ENCODE peak calls at places on chromosomes 7 and 10, in eight cellular contexts. C is activated CD8-positive, alpha-beta T cell treated with anti-CD3 and anti-CD28 coated beads, Interleukin-2, amount 10 ng/mL, durations not matched to agents 7 days and 5 days; U is foreskin keratinocyte; B is Right ventricle myocardium superior; S is activated CD8-positive, alpha-beta memory T cell treated with anti-CD3 and anti-CD28 coated beads, Interleukin-2, amount 10 ng/mL, durations not matched to agents 7 days and 5 days; T is omental fat pad; H is upper lobe of right lung; N is left lung. O is an unnamed sample.

GRCh38 chr10:37436361-37436760 is 311.0 kb downstream of the ANKRD30A start:
- ATAC-seq in N (no peak), B (no peak), U (no peak), S (no peak), T (no peak), C (no peak), H (no peak), O (peak; percentile 48)

GRCh38 chr10:31875608-31876007 is 53.0 kb downstream of the ARHGAP12 start:
- ATAC-seq in N (no peak), C (no peak), B (no peak), H (no peak), S (no peak), U (no peak), T (no peak), O (no peak)

GRCh38 chr10:620417-620816 is 69.1 kb downstream of the DIP2C start:
- ATAC-seq in T (no peak), N (no peak), C (no peak), H (no peak), B (no peak), U (no peak), S (no peak), O (no peak)

GRCh38 chr7:77403957-77404356 is 12.2 kb downstream of the GSAP start:
- ATAC-seq in N (peak; percentile 82), S (no peak), U (no peak), B (no peak), H (peak; percentile 85), C (no peak), T (no peak), O (peak; percentile 43)

GRCh38 chr7:75920431-75921161 is 5.6 kb downstream of the POR start:
- ATAC-seq in N (no peak), B (peak; percentile 52), S (no peak), U (peak; percentile 52), T (peak; percentile 73), C (no peak), H (no peak), O (peak; percentile 76)

GRCh38 chr10:85266808-85267207 is 938.4 kb downstream of the CCSER2 start:
- ATAC-seq in U (no peak), C (no peak), S (no peak), H (no peak), N (no peak), T (no peak), B (no peak), O (no peak)

GRCh38 chr7:141664450-141664849 is 37.5 kb downstream of the DENND11 start:
- ATAC-seq in H (no peak), T (no peak), S (no peak), C (no peak), U (no peak), B (no peak), N (no peak), O (no peak)

GRCh38 chr10:50527438-50528043 is 96.2 kb downstream of the SGMS1 start:
- ATAC-seq in N (no peak), S (peak; percentile 88), B (peak; percentile 82), H (peak; percentile 23), C (peak; percentile 75), U (no peak), T (no peak), O (no peak)

GRCh38 chr10:35470535-35470934 is 134.2 kb downstream of the CCNY start:
- ATAC-seq in B (peak; percentile 87), S (no peak), U (no peak), C (no peak), N (no peak), H (no peak), T (no peak), O (no peak)

O was measured in esophagus mucosa.